ENCODE peak calls at places on chromosomes 7 and 10, in nine cellular contexts. Y is brain microvascular endothelial cell, N is H1, F is stomach, V is PC-3, G is HCT116, C is NB4, E is bronchial epithelial cell, Q is fibroblast of mammary gland. I is an unnamed sample.

GRCh38 chr10:1183033-1183396 is 126.8 kb downstream of the WDR37 start:
- DNase-seq in Y (no peak), G (no peak), C (no peak), N (no peak), Q (no peak), E (no peak), F (no peak), V (no peak), I (no peak)

GRCh38 chr7:23852135-23852534 is 142.1 kb downstream of the STK31 start:
- DNase-seq in E (no peak), V (no peak), C (no peak), Q (no peak), G (no peak), Y (peak; percentile 5), N (no peak), F (no peak), I (peak; percentile 2)

GRCh38 chr7:156610130-156610529 is 30.4 kb upstream of the RNF32 start:
- DNase-seq in V (no peak), Y (no peak), E (no peak), Q (no peak), F (no peak), G (no peak), C (no peak), N (no peak), I (no peak)

GRCh38 chr7:37942934-37943610 is 22.6 kb downstream of the EPDR1 start:
- DNase-seq in E (no peak), V (no peak), C (no peak), N (no peak), G (no peak), Q (peak; percentile 88), Y (peak; percentile 60), F (no peak), I (peak; percentile 68)

GRCh38 chr10:30453764-30454527 is 20.0 kb downstream of the MAP3K8 start:
- DNase-seq in G (no peak), C (no peak), V (no peak), N (no peak), E (no peak), F (no peak), Q (no peak), Y (no peak), I (no peak)

GRCh38 chr7:82012453-82012852 is 242.6 kb upstream of the HGF start:
- DNase-seq in F (no peak), V (no peak), E (no peak), C (no peak), Q (no peak), G (no peak), Y (no peak), N (no peak), I (no peak)

GRCh38 chr7:88842217-88842616 is 46.7 kb upstream of the TEX47 start:
- DNase-seq in V (no peak), C (no peak), G (no peak), N (no peak), Q (no peak), E (no peak), F (no peak), Y (no peak), I (no peak)

GRCh38 chr10:95552680-95553342 is 8.4 kb downstream of the SORBS1 start:
- DNase-seq in Q (no peak), G (no peak), V (peak; percentile 17), N (peak; percentile 23), C (no peak), Y (no peak), E (peak; percentile 33), F (no peak), I (no peak)

GRCh38 chr10:114045071-114045737 is 1.5 kb downstream of the ADRB1 start:
- DNase-seq in F (peak; percentile 51), C (peak; percentile 32), N (no peak), Y (no peak), E (no peak), G (no peak), Q (no peak), V (peak; percentile 11), I (no peak)

GRCh38 chr7:30466266-30466665 is 12.3 kb downstream of the NOD1 start:
- DNase-seq in Q (peak; percentile 51), C (peak; percentile 48), E (peak; percentile 7), V (no peak), N (no peak), F (no peak), G (no peak), Y (no peak), I (no peak)

GRCh38 chr10:86312701-86313270 is 53.8 kb downstream of the GRID1 start:
- DNase-seq in G (no peak), V (no peak), C (no peak), Y (no peak), E (no peak), F (no peak), Q (no peak), N (no peak), I (no peak)

GRCh38 chr7:128253701-128254100 is 12.6 kb downstream of the LEP start:
- DNase-seq in C (no peak), V (no peak), Y (no peak), N (no peak), G (no peak), E (no peak), F (no peak), Q (no peak), I (no peak)

GRCh38 chr10:97713828-97714400 is 384 bp downstream of the MARVELD1 start:
- DNase-seq in F (peak; percentile 73), Y (peak; percentile 53), V (peak; percentile 52), E (peak; percentile 74), G (no peak), C (peak; percentile 89), Q (peak; percentile 75), N (no peak), I (no peak)
- TF ChIP-seq CTCF in F (peak; percentile 16), Y (peak; percentile 43), V (peak; percentile 32), E (peak; percentile 54), G (no peak), C (peak; percentile 25), Q (no peak), N (no peak), I (peak; percentile 24)

DNA sequence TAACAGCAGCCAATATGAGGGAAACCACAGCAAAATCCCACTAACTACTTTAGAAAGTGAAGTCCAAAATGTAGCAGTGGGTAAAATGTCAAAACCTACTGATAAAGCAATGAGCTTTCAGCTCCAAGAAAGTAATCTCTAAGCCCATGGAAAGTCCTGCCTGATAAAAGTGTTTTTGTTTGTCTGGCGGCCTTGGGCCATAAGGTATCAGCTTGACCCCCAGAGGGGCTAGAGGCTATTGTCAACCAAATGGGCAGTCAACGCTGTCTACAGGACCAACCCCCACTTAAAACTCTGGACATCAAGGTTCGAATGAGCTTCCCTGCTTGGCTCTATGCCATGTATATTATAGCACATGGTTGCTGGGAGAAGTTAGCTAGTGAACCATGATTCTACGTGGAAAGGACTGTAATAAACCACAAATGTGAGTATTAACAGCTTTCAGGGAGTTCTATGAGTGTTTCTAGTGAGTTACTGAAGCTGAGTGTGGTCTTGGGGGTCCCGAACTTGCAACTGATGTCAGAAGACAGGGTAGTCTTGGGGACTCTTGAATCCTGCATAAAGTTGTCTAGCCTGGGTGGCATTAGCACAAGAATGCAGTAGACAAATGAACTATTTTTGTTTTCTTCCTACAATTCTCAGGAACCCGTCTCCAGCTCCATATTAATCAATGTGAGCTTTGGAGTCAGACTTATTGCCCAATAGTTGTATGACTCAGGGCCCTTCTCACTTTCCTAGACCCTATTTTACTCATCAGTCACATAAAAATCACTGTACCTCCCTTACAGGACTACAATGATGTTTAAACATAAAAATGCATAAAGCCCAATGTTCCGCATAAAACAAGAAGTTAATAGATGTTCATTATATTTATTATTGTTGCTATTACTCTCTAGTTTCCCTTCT is 164.9 kb downstream of the DGKI start:
- DNase-seq in C (peak; percentile 46), F (no peak), Y (peak; percentile 83), G (no peak), V (peak; percentile 69), Q (peak; percentile 95), E (peak; percentile 90), N (no peak), I (peak; percentile 48)
- H3K4me3 ChIP-seq in C (no peak overlapping the region), F (no peak overlapping the region), Y (no peak overlapping the region), G (no peak overlapping the region), V (no peak overlapping the region), Q (no peak overlapping the region), E (no peak overlapping the region), N (no peak overlapping the region), I (no peak overlapping the region)

GRCh38 chr7:7742223-7742622 is 23.8 kb upstream of the RPA3 start:
- DNase-seq in E (no peak), Q (no peak), V (no peak), N (no peak), F (no peak), Y (no peak), G (no peak), C (no peak), I (no peak)
- TF ChIP-seq CTCF in E (no peak), Q (no peak), V (peak; percentile 14), N (no peak), F (no peak), Y (no peak), G (peak; percentile 16), C (no peak), I (no peak)

GRCh38 chr10:73932625-73933112 is 21.7 kb downstream of the PLAU start:
- DNase-seq in E (no peak), V (no peak), C (peak; percentile 63), G (no peak), N (no peak), Y (no peak), F (no peak), Q (no peak), I (no peak)

GRCh38 chr10:73934074-73934473 is 23.1 kb downstream of the PLAU start:
- DNase-seq in G (no peak), V (no peak), N (no peak), C (no peak), F (no peak), Y (no peak), E (no peak), Q (no peak), I (no peak)

GRCh38 chr10:73935895-73936294 is 25.0 kb downstream of the PLAU start:
- DNase-seq in V (no peak), Q (no peak), E (no peak), C (no peak), F (no peak), Y (no peak), N (no peak), G (no peak), I (no peak)

GRCh38 chr10:73937333-73938020 is 26.5 kb downstream of the PLAU start:
- DNase-seq in Q (peak; percentile 54), F (no peak), N (no peak), E (no peak), Y (no peak), G (no peak), C (no peak), V (peak; percentile 52), I (no peak)

DNA sequence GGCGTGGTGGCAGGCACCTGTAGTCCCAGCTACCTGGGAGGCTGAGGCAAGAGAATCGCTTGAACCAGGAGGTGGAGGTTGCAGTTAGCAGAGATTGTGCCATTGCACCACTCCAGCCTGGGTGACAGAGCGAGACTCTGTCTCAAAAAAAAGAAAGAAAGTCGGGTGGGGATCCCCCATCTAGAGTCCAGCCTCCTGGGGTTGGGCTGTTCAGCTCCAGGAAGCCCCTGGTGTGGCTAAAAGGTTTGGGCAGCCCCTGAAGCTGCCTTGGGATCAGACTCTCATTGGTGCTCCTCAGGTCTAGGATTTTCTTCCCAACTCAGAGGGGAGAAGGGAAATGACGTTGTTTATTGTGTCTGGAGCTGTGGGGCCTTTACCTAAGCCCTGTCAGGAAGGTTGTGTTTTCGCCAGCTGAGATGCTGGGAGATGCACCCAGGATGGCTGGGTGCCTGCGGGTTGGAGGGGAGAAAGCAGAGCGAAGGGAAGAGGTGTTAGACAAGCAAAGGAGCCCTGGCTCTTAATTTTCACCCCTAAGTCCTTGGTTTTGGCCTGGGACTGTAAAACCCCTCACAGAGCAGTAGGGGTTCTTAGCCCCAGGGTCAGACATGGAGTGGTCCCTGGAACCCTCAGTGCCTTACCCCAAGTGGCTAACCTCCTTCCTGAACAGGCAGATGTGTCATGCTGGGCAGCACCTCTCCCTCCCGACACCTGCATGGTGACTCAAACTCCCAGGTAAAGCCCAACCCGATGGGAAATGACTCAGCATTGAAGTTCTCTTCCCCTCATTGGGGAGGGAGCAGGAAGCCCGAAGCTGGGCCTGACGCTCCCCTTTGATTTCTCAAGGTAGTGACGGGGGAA is 21.1 kb downstream of the PLAU start:
- DNase-seq in Q (no peak), Y (no peak), E (peak; percentile 100), F (peak; percentile 55), G (peak; percentile 91), N (peak; percentile 67), C (peak; percentile 64), V (peak; percentile 100), I (no peak)
- H3K4me3 ChIP-seq in Q (no peak overlapping the region), Y (no peak overlapping the region), E (no peak overlapping the region), F (no peak overlapping the region), G (peak overlapping the region; percentile 25), N (no peak overlapping the region), C (no peak overlapping the region), V (peak overlapping the region; percentile 3), I (no peak overlapping the region)

I was measured in astrocyte of the cerebellum.